ENCODE peak calls at places on chromosome 18, in four cellular contexts. T is T-helper 2 cell, G is spleen, H is NCI-H2171 treated with DMSO at 0.1 percent for 48 hours. K is an unnamed sample.

GRCh38 chr18:26089247-26090129 is 925 bp downstream of the SS18 start:
- DNase-seq in G (no peak), T (no peak), H (peak), K (no peak)

GRCh38 chr18:6731197-6731596 is 1.7 kb downstream of the ARHGAP28 start:
- DNase-seq in G (no peak), T (no peak), H (peak), K (peak)

GRCh38 chr18:24672165-24672950 is 211.9 kb downstream of the HRH4 start:
- DNase-seq in T (no peak), H (peak), G (no peak), K (peak)

GRCh38 chr18:67265464-67266245 is 250.9 kb downstream of the DSEL start:
- DNase-seq in T (peak), G (no peak), H (no peak), K (no peak)

GRCh38 chr18:58991127-58991798 is 126.6 kb downstream of the ZNF532 start:
- DNase-seq in T (no peak), G (no peak), H (no peak), K (no peak)

GRCh38 chr18:61333271-61333745 is at the start of gene CDH20:
- DNase-seq in H (no peak), T (no peak), G (no peak), K (no peak)

GRCh38 chr18:49898421-49898820 is 85.1 kb upstream of the ACAA2 start:
- DNase-seq in T (peak), G (no peak), H (no peak), K (peak)

GRCh38 chr18:13623348-13623747 is 103.0 kb downstream of the FAM210A start:
- DNase-seq in G (no peak), H (no peak), T (no peak), K (no peak)

GRCh38 chr18:34659579-34660517 is 50.2 kb upstream of the DTNA start:
- DNase-seq in T (no peak), G (peak), H (no peak), K (no peak)

GRCh38 chr18:32624182-32624723 is 148.6 kb downstream of the KLHL14 start:
- DNase-seq in T (no peak), G (no peak), H (no peak), K (no peak)

GRCh38 chr18:10441472-10441871 is 13.0 kb upstream of the APCDD1 start:
- DNase-seq in H (no peak), T (no peak), G (no peak), K (no peak)